ENCODE peak calls at places on chromosomes 11 and 22, in eight cellular contexts. C is psoas muscle, W is heart left ventricle, U is heart right ventricle, Q is pancreas, D is foreskin fibroblast, V is right lobe of liver, M is brain microvascular endothelial cell. N is an unnamed sample.

GRCh38 chr22:39117585-39118191 is 20.6 kb downstream of the APOBEC3H start:
- DNase-seq in V (peak; percentile 54), M (peak; percentile 20), Q (no peak), D (peak; percentile 27), U (peak; percentile 32), W (no peak), C (no peak), N (no peak)

GRCh38 chr22:35629406-35630234 is 12.5 kb upstream of the MB start:
- DNase-seq in M (peak; percentile 97), U (peak; percentile 51), D (peak; percentile 98), V (no peak), W (peak; percentile 77), C (peak; percentile 76), Q (no peak), N (peak; percentile 94)

GRCh38 chr22:23166038-23166831 is 14.1 kb upstream of the BCR start:
- DNase-seq in M (no peak), Q (no peak), U (no peak), V (no peak), W (no peak), D (no peak), C (no peak), N (no peak)

GRCh38 chr11:17596711-17597110 is 49.7 kb downstream of the OTOG start:
- DNase-seq in Q (no peak), C (no peak), M (no peak), W (no peak), D (no peak), U (no peak), V (no peak), N (no peak)

GRCh38 chr11:70399681-70400112 is 1.4 kb downstream of the CTTN start:
- DNase-seq in V (peak; percentile 66), D (peak; percentile 96), W (peak; percentile 87), U (peak; percentile 74), Q (peak; percentile 88), C (peak; percentile 90), M (peak; percentile 96), N (peak; percentile 86)

GRCh38 chr11:47234669-47235075 is 13.9 kb downstream of the ACP2 start:
- DNase-seq in V (peak; percentile 81), M (peak; percentile 67), Q (peak; percentile 84), U (peak; percentile 47), W (peak; percentile 66), D (no peak), C (no peak), N (no peak)

GRCh38 chr11:26608507-26609146 is 36.6 kb upstream of the MUC15 start:
- DNase-seq in C (no peak), U (no peak), V (no peak), W (no peak), Q (no peak), D (no peak), M (no peak), N (no peak)

GRCh38 chr11:14054708-14055107 is 92.2 kb downstream of the SPON1 start:
- DNase-seq in U (peak; percentile 32), W (peak; percentile 69), D (peak; percentile 82), C (peak; percentile 36), Q (no peak), M (no peak), V (no peak), N (no peak)

GRCh38 chr11:75326439-75326810 is 25.0 kb downstream of the ARRB1 start:
- DNase-seq in U (no peak), W (no peak), D (no peak), Q (no peak), V (no peak), C (no peak), M (no peak), N (no peak)

GRCh38 chr22:30873661-30874060 is 94.9 kb downstream of the MORC2 start:
- DNase-seq in Q (no peak), V (no peak), W (peak; percentile 32), M (no peak), D (no peak), U (no peak), C (no peak), N (no peak)

GRCh38 chr11:128714881-128715280 is 21.0 kb downstream of the FLI1 start:
- DNase-seq in D (peak; percentile 75), C (no peak), Q (no peak), M (peak; percentile 95), V (no peak), U (no peak), W (no peak), N (peak; percentile 61)

GRCh38 chr11:83826078-83826477 is 539.9 kb upstream of the CCDC90B start:
- DNase-seq in W (no peak), C (no peak), Q (no peak), D (no peak), U (no peak), V (no peak), M (no peak), N (no peak)

GRCh38 chr22:23282089-23282501 is 101.8 kb downstream of the BCR start:
- DNase-seq in Q (peak; percentile 68), V (no peak), U (peak; percentile 40), W (no peak), D (peak; percentile 57), C (peak; percentile 60), M (peak; percentile 16), N (peak; percentile 45)

GRCh38 chr22:30459206-30460052 is 12.4 kb downstream of the SEC14L3 start:
- DNase-seq in M (no peak), C (no peak), Q (no peak), W (no peak), V (no peak), D (no peak), U (no peak), N (no peak)

GRCh38 chr11:67304511-67305113 is 1.3 kb downstream of the SSH3 start:
- DNase-seq in U (no peak), Q (peak; percentile 35), M (no peak), C (no peak), W (no peak), D (no peak), V (peak; percentile 55), N (no peak)

GRCh38 chr11:85379066-85379465 is 248.1 kb downstream of the DLG2 start:
- DNase-seq in C (no peak), U (no peak), W (no peak), V (no peak), Q (no peak), D (no peak), M (no peak), N (no peak)

DNA sequence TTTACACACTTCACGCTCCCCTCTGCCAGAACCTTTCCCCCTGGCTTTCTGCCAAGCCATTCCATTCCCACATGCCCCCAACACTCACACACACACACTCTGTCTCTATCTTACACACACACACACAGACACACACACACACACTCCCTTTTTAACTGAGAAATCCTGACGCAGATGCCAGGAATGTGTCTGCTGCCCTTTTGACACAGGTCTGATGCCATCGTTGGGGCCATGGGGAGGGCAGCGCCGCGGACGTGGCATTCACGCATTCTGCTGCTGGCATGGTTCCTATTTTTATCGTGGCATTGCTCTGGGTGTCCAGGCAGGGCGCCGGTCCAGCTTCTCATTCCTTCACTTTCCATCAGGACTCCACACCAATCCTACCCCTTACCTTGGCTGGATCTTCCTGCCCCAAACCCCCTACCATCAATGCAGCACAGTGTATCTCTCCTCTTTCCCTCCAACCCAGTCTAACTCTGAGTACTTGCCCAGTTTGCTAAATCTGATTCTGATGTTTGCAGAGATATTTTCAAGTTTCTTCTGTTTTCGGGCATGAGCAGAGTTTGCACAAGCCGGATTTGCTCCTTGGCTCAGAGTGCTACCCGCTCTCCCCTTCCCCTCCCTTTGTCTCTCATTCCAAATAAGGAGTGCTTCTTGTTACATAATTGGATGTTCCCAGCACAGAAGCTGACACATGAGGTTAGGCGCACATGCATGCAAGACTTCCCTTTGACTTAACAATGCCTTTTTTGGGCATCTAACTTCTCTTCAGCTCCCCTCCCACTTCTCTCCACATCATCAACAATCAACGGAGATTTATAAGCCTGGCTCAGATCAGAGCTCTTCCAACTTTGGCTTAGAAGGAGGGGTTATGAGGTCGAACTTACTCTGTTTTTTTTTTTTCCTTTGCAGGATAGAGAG is 18.8 kb downstream of the SNX19 start:
- DNase-seq in D (peak; percentile 64), W (peak; percentile 77), V (peak; percentile 87), Q (peak; percentile 61), M (peak; percentile 94), C (peak; percentile 65), U (peak; percentile 85), N (peak; percentile 96)
- H3K4me3 ChIP-seq in D (no peak overlapping the region), W (no peak overlapping the region), V (no peak overlapping the region), Q (no peak overlapping the region), M (peak overlapping the region; percentile 23), C (no peak overlapping the region), U (no peak overlapping the region), N (peak overlapping the region; percentile 34)

DNA sequence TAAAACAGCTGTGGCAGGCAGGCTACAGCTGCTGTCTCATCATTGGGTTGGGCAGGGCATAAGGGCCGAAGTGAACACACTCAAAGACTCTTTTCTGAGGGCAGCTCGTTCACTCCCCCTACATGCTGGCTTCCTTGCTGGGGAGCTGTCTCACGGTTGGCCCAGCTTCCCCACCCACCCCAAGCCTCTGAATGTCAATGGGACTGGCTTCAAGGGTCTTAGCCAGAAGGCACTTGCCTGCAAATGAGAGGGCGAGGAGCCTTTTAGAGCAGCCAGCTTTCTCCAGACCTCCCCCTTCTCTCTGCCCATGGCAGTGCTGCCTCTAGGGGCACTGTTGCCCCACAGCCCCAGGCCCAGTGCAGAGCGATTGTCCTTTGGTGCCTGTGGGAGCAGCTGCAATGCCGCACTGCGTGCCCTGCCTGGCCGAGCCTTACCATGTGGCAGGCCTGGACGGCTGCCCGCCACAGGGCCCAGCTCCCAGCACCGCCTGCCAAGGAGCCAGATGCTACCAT is 94.7 kb upstream of the RASSF10 start:
- DNase-seq in C (peak; percentile 82), M (no peak), V (no peak), Q (peak; percentile 95), W (peak; percentile 82), D (peak; percentile 72), U (peak; percentile 67), N (no peak)
- H3K4me3 ChIP-seq in C (no peak overlapping the region), M (no peak overlapping the region), V (no peak overlapping the region), Q (no peak overlapping the region), W (no peak overlapping the region), D (no peak overlapping the region), U (no peak overlapping the region), N (no peak overlapping the region)

GRCh38 chr22:19986011-19986409 is 30.6 kb downstream of the ARVCF start:
- DNase-seq in D (no peak), Q (peak; percentile 20), W (no peak), U (no peak), C (peak; percentile 11), V (peak; percentile 37), M (no peak), N (no peak)
- H3K4me3 ChIP-seq in D (peak overlapping the region; percentile 69), Q (peak overlapping the region; percentile 40), W (peak overlapping the region; percentile 80), U (peak overlapping the region; percentile 75), C (peak overlapping the region; percentile 82), V (peak overlapping the region; percentile 69), M (peak overlapping the region; percentile 58), N (peak overlapping the region; percentile 76)

DNA sequence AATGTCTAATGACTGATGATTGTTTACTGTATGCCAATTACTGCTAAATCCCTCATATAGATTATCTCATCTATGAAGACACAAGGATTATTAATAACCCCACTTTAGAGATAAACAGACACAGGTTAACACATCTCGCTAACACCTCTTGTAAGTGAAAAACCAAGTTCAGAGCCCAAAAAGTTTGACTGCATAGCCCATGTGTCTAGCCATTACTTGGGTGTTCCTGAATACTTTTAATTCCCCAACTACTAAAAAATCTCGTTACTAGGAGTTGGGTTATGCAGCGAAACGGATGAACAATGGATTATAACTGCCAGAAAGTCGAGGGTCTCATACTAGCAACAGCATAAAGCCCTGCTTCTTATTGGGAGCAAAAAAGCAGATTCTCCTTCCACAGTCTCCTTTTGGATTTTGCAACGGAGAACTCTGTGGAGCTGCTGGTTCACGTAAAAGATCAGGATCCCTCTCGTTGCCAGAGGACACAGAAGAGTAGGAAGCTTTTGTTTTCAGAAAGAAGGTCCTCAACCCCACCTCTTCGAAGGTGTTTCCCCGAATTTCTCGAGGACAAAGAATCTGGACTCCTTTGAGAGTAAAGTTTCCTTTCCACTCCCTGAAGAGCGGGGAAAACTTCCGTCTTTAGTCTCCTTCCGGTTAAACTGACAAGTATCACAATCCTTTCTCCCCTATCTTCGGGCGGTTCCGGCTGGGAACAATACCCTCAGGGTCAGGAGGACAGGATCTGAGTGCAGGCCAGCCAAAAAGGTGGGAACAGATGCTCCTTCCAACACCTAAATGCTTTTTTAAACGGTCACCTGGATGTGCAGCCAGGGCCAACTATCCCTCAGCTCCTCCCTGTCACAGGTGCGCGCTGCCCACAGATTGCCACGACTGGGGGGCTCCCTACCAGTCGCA is 907 bp downstream of the ZBED5 start:
- DNase-seq in M (peak; percentile 11), C (peak; percentile 52), D (no peak), W (no peak), Q (no peak), U (peak; percentile 43), V (peak; percentile 63), N (no peak)
- H3K4me3 ChIP-seq in M (peak overlapping the region; percentile 93), C (peak overlapping the region; percentile 77), D (peak overlapping the region; percentile 92), W (peak overlapping the region; percentile 83), Q (peak overlapping the region; percentile 76), U (peak overlapping the region; percentile 72), V (peak overlapping the region; percentile 83), N (peak overlapping the region; percentile 92)

N was measured in AG04450.